ENCODE peak calls at places on chromosomes 12 and 14, in five cellular contexts. H, T, U, O and V are unnamed samples.

GRCh38 chr12:110741795-110742717 is 635 bp downstream of the PPP1CC start:
- DNase-seq in H (no peak), T (no peak), O (no peak), U (no peak), V (no peak)

GRCh38 chr12:50551866-50552265 is 47.1 kb downstream of the DIP2B start:
- DNase-seq in O (no peak), T (no peak), U (no peak), H (no peak), V (no peak)

GRCh38 chr12:14367097-14367661 is 1.7 kb downstream of the ATF7IP start:
- DNase-seq in T (no peak), H (peak; percentile 71), O (peak; percentile 29), U (no peak), V (no peak)

GRCh38 chr14:32939254-32940065 is 781 bp downstream of the NPAS3 start:
- DNase-seq in T (no peak), H (no peak), O (no peak), U (no peak), V (no peak)

GRCh38 chr12:4449862-4450222 is 4.2 kb upstream of the FGF6 start:
- DNase-seq in U (no peak), T (no peak), H (no peak), O (no peak), V (no peak)

GRCh38 chr14:59688224-59689170 is 111.9 kb upstream of the CCDC175 start:
- DNase-seq in O (peak; percentile 20), H (no peak), U (peak; percentile 24), T (peak; percentile 9), V (peak; percentile 19)

GRCh38 chr14:55893695-55894094 is 224.5 kb upstream of the PELI2 start:
- DNase-seq in H (no peak), U (no peak), T (no peak), O (no peak), V (no peak)

GRCh38 chr14:24990773-24991172 is 59.2 kb downstream of the STXBP6 start:
- DNase-seq in O (no peak), H (no peak), T (no peak), U (no peak), V (no peak)

GRCh38 chr12:81558031-81558430 is 201.1 kb downstream of the PPFIA2 start:
- DNase-seq in O (no peak), T (no peak), H (no peak), U (no peak), V (no peak)

GRCh38 chr14:96762650-96763049 is 34.5 kb upstream of the VRK1 start:
- DNase-seq in U (peak; percentile 80), H (peak; percentile 65), T (peak; percentile 91), O (peak; percentile 67), V (no peak)

GRCh38 chr14:95897280-95897679 is 20.6 kb downstream of the TUNAR start:
- DNase-seq in T (no peak), O (no peak), H (no peak), U (no peak), V (no peak)

GRCh38 chr14:32808574-32809098 is 130.0 kb upstream of the NPAS3 start:
- DNase-seq in H (no peak), U (no peak), O (no peak), T (no peak), V (no peak)

GRCh38 chr14:104601786-104602185 is 2.8 kb downstream of the TMEM179 start:
- DNase-seq in H (no peak), O (no peak), T (no peak), U (no peak), V (no peak)

GRCh38 chr12:52614381-52615207 is 3.8 kb downstream of the KRT73 start:
- DNase-seq in H (no peak), O (no peak), T (no peak), U (no peak), V (no peak)

GRCh38 chr12:104480826-104481457 is 24.2 kb downstream of the CHST11 start:
- DNase-seq in H (no peak), O (no peak), T (peak; percentile 39), U (peak; percentile 54), V (no peak)

GRCh38 chr12:32139064-32139421 is 32.4 kb downstream of the BICD1 start:
- DNase-seq in U (no peak), H (peak; percentile 92), O (no peak), T (no peak), V (no peak)

GRCh38 chr14:48398675-48399282 is 723.4 kb upstream of the MDGA2 start:
- DNase-seq in T (peak; percentile 8), O (peak; percentile 16), U (peak; percentile 33), H (no peak), V (no peak)

GRCh38 chr14:103006106-103006505 is 51.2 kb downstream of the CDC42BPB start:
- DNase-seq in H (no peak), O (no peak), T (no peak), U (no peak), V (no peak)

GRCh38 chr12:67833602-67834001 is 155.6 kb upstream of the IFNG-AS1 start:
- DNase-seq in O (no peak), H (no peak), T (no peak), U (no peak), V (no peak)

GRCh38 chr14:103121846-103122577 is 1.2 kb upstream of the TNFAIP2 start:
- DNase-seq in T (peak; percentile 62), U (no peak), O (peak; percentile 74), H (no peak), V (peak; percentile 80)

GRCh38 chr12:41190360-41190759 is 2.2 kb downstream of the PDZRN4 start:
- DNase-seq in H (no peak), O (peak; percentile 2), T (no peak), U (no peak), V (no peak)

GRCh38 chr14:61321385-61322010 is at the start of gene PRKCH:
- DNase-seq in H (no peak), O (peak; percentile 11), U (peak; percentile 54), T (peak; percentile 64), V (peak; percentile 36)

GRCh38 chr12:1732914-1733313 is 42.0 kb downstream of the ADIPOR2 start:
- DNase-seq in H (no peak), U (no peak), O (peak; percentile 82), T (no peak), V (no peak)

GRCh38 chr12:41619705-41620104 is 431.6 kb downstream of the PDZRN4 start:
- DNase-seq in O (no peak), T (no peak), H (no peak), U (no peak), V (no peak)

GRCh38 chr12:109346920-109347319 is 780 bp upstream of the MYO1H start:
- DNase-seq in H (no peak), T (peak; percentile 13), U (no peak), O (no peak), V (no peak)

GRCh38 chr14:64646103-64646502 is 58.1 kb upstream of the PLEKHG3 start:
- DNase-seq in O (no peak), T (no peak), U (no peak), H (no peak), V (no peak)

GRCh38 chr12:12398026-12398859 is 41.4 kb downstream of the BORCS5 start:
- DNase-seq in U (no peak), H (no peak), O (peak; percentile 89), T (peak; percentile 17), V (no peak)

GRCh38 chr14:96567289-96567899 is 65.2 kb downstream of the PAPOLA start:
- DNase-seq in U (no peak), H (no peak), O (peak; percentile 21), T (no peak), V (no peak)

GRCh38 chr14:77063581-77064289 is 34.3 kb upstream of the CIPC start:
- DNase-seq in O (no peak), H (no peak), U (no peak), T (no peak), V (no peak)

GRCh38 chr12:46825526-46826414 is at the start of gene SLC38A4:
- DNase-seq in T (no peak), U (no peak), O (peak; percentile 40), H (no peak), V (peak; percentile 79)

GRCh38 chr12:16449459-16449858 is 102.0 kb downstream of the MGST1 start:
- DNase-seq in O (no peak), H (no peak), T (no peak), U (no peak), V (no peak)

DNA sequence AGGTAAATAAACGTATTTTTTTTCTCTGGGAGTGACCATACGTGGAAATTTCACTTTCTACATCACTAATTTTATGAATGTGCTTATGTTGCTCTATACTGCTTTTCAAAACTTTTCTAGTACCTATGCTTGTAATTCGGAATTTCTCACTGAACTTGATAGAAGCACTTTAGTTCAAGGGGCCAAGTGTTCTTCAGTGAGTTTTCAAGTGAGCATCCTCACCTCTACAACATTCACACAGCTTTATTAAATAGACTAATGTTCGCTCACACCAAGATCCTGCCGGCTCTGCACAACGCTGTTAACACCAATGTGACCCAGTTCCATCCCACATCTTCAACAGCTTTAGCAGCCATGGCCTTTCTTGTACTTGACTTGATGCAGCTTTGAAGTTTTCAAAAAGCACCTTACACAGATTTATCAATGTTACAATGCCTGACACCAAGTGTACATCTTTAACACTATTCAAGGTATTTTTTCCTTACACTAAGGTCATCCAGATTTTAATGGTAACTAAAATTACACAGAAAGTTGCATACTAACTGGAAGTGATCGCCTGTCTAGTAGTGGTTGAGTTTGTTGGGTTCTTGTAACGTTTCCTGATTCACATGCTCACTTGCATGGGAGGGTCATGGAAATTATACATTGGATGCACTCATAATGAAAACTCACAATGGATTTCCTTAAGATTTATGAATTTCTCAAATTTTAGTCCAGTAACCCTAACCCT is 4.5 kb downstream of the UBC start:
- DNase-seq in H (no peak), U (no peak), T (no peak), O (no peak), V (no peak)
- TF ChIP-seq SRF in H (no peak), U (no peak), T (no peak), O (no peak), V (no peak)

DNA sequence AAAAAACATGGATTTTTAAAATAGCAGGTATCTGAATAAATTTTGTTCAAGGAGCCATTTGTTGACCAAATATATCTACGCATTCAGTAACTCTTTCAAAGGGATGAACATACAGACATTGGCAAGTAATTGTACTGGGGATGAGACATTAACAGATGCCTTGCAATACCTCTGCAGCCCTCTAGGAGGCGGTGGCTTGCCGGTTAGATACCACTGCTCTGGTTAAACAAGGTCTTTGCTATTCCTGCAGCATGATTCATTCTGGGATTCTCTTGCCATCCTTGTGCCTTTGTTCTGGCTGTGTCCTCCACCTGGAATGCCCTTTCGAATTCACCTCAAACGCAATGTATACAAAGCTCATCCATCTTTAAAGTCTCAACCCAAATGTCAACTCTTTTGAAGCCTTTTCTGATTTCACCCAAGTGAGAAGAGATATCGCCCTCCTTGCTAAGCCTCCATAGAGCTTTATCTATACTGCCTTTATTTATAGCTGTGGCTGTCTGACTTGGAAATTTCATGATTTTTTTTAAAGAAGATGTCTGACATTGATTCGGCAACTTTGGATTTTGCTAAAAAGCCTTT is 131.0 kb upstream of the SRRM4 start:
- DNase-seq in H (no peak), U (peak; percentile 13), O (peak; percentile 22), T (peak; percentile 77), V (peak; percentile 84)
- TF ChIP-seq SRF in H (no peak), U (no peak), O (no peak), T (no peak), V (no peak)

DNA sequence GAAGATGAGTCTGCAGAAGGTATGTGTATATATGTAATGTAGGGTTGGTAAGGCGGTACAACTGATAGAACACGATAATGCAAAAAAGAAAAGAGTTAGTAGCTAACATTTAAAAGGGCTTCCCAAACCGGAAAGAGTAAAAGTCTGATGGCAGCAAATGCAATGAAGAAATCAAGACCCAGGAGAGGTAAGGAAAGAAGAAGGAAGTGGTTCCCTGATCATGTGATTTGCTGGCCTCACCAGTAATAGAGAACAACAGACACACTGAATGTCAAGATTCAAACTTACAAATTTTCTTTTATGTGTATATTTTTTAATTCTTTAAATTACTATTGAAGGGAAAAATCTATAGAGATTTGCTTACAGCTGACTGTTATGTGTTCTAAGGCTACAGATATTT is 18.4 kb downstream of the ZFC3H1 start:
- DNase-seq in H (no peak), T (no peak), O (no peak), U (no peak), V (no peak)
- TF ChIP-seq SRF in H (no peak), T (no peak), O (no peak), U (no peak), V (no peak)

GRCh38 chr12:130401703-130402102 is 64.0 kb downstream of the PIWIL1 start:
- DNase-seq in T (no peak), O (peak; percentile 12), H (no peak), U (no peak), V (no peak)
- TF ChIP-seq SRF in T (no peak), O (no peak), H (no peak), U (no peak), V (no peak)